ENCODE peak calls at places on chromosomes 4 and X, in eight cellular contexts. One of them, this sample, is unnamed.

GRCh38 chrX:69096963-69097362 is 68.3 kb downstream of the PJA1 start:
- DNase-seq in cardiac muscle cell: no peak
- DNase-seq in GM12864: no peak
- DNase-seq in ascending aorta: no peak
- DNase-seq in GM12865: no peak
- DNase-seq in endothelial cell of umbilical vein: no peak
- DNase-seq in suprapubic skin: no peak
- DNase-seq in tibial nerve: no peak
- DNase-seq in this sample: no peak

GRCh38 chr4:15002659-15003440 is 569 bp downstream of the CPEB2 start:
- DNase-seq in cardiac muscle cell: peak
- DNase-seq in GM12864: peak
- DNase-seq in ascending aorta: peak
- DNase-seq in GM12865: peak
- DNase-seq in endothelial cell of umbilical vein: peak
- DNase-seq in suprapubic skin: peak
- DNase-seq in tibial nerve: peak
- DNase-seq in this sample: peak

GRCh38 chr4:139085141-139085540 is 69.6 kb downstream of the NOCT start:
- DNase-seq in cardiac muscle cell: peak
- DNase-seq in GM12864: no peak
- DNase-seq in ascending aorta: no peak
- DNase-seq in GM12865: no peak
- DNase-seq in endothelial cell of umbilical vein: peak
- DNase-seq in suprapubic skin: no peak
- DNase-seq in tibial nerve: no peak
- DNase-seq in this sample: no peak

GRCh38 chr4:118557298-118557851 is 127.8 kb upstream of the METTL14 start:
- DNase-seq in cardiac muscle cell: peak
- DNase-seq in GM12864: no peak
- DNase-seq in ascending aorta: no peak
- DNase-seq in GM12865: peak
- DNase-seq in endothelial cell of umbilical vein: no peak
- DNase-seq in suprapubic skin: no peak
- DNase-seq in tibial nerve: no peak
- DNase-seq in this sample: no peak

GRCh38 chrX:1592128-1592862 is 891 bp downstream of the AKAP17A start:
- DNase-seq in cardiac muscle cell: peak
- DNase-seq in GM12864: no peak
- DNase-seq in ascending aorta: no peak
- DNase-seq in GM12865: peak
- DNase-seq in endothelial cell of umbilical vein: peak
- DNase-seq in suprapubic skin: peak
- DNase-seq in tibial nerve: no peak
- DNase-seq in this sample: peak

GRCh38 chr4:185082549-185082948 is 60.5 kb upstream of the SLC25A4 start:
- DNase-seq in cardiac muscle cell: peak
- DNase-seq in GM12864: no peak
- DNase-seq in ascending aorta: no peak
- DNase-seq in GM12865: no peak
- DNase-seq in endothelial cell of umbilical vein: no peak
- DNase-seq in suprapubic skin: no peak
- DNase-seq in tibial nerve: no peak
- DNase-seq in this sample: no peak

GRCh38 chrX:15680401-15680800 is 15.8 kb upstream of the CLTRN start:
- DNase-seq in cardiac muscle cell: peak
- DNase-seq in GM12864: no peak
- DNase-seq in ascending aorta: no peak
- DNase-seq in GM12865: peak
- DNase-seq in endothelial cell of umbilical vein: no peak
- DNase-seq in suprapubic skin: no peak
- DNase-seq in tibial nerve: no peak
- DNase-seq in this sample: no peak

GRCh38 chrX:24643116-24643515 is 4.0 kb downstream of the PCYT1B start:
- DNase-seq in cardiac muscle cell: no peak
- DNase-seq in GM12864: no peak
- DNase-seq in ascending aorta: no peak
- DNase-seq in GM12865: no peak
- DNase-seq in endothelial cell of umbilical vein: no peak
- DNase-seq in suprapubic skin: no peak
- DNase-seq in tibial nerve: no peak
- DNase-seq in this sample: no peak

GRCh38 chr4:121069419-121069818 is 2.9 kb downstream of the NDNF start:
- DNase-seq in cardiac muscle cell: no peak
- DNase-seq in GM12864: no peak
- DNase-seq in ascending aorta: no peak
- DNase-seq in GM12865: no peak
- DNase-seq in endothelial cell of umbilical vein: no peak
- DNase-seq in suprapubic skin: no peak
- DNase-seq in tibial nerve: no peak
- DNase-seq in this sample: no peak

GRCh38 chr4:72312032-72312650 is 256.9 kb downstream of the ADAMTS3 start:
- DNase-seq in cardiac muscle cell: peak
- DNase-seq in GM12864: no peak
- DNase-seq in ascending aorta: peak
- DNase-seq in GM12865: peak
- DNase-seq in endothelial cell of umbilical vein: peak
- DNase-seq in suprapubic skin: peak
- DNase-seq in tibial nerve: peak
- DNase-seq in this sample: no peak

GRCh38 chrX:24150051-24150790 is 692 bp downstream of the ZFX start:
- DNase-seq in cardiac muscle cell: peak
- DNase-seq in GM12864: peak
- DNase-seq in ascending aorta: peak
- DNase-seq in GM12865: peak
- DNase-seq in endothelial cell of umbilical vein: peak
- DNase-seq in suprapubic skin: peak
- DNase-seq in tibial nerve: peak
- DNase-seq in this sample: peak

GRCh38 chrX:18828832-18829404 is 121.5 kb downstream of the PPEF1 start:
- DNase-seq in cardiac muscle cell: peak
- DNase-seq in GM12864: peak
- DNase-seq in ascending aorta: no peak
- DNase-seq in GM12865: peak
- DNase-seq in endothelial cell of umbilical vein: no peak
- DNase-seq in suprapubic skin: no peak
- DNase-seq in tibial nerve: no peak
- DNase-seq in this sample: no peak

GRCh38 chr4:89538886-89539285 is 231.3 kb upstream of the GPRIN3 start:
- DNase-seq in cardiac muscle cell: peak
- DNase-seq in GM12864: no peak
- DNase-seq in ascending aorta: no peak
- DNase-seq in GM12865: no peak
- DNase-seq in endothelial cell of umbilical vein: peak
- DNase-seq in suprapubic skin: no peak
- DNase-seq in tibial nerve: no peak
- DNase-seq in this sample: no peak

GRCh38 chr4:182205293-182205692 is 37.9 kb upstream of the TENM3 start:
- DNase-seq in cardiac muscle cell: no peak
- DNase-seq in GM12864: no peak
- DNase-seq in ascending aorta: no peak
- DNase-seq in GM12865: no peak
- DNase-seq in endothelial cell of umbilical vein: no peak
- DNase-seq in suprapubic skin: no peak
- DNase-seq in tibial nerve: no peak
- DNase-seq in this sample: no peak

GRCh38 chr4:99755223-99755944 is 61.2 kb upstream of the DAPP1 start:
- DNase-seq in cardiac muscle cell: peak
- DNase-seq in GM12864: no peak
- DNase-seq in ascending aorta: no peak
- DNase-seq in GM12865: no peak
- DNase-seq in endothelial cell of umbilical vein: no peak
- DNase-seq in suprapubic skin: no peak
- DNase-seq in tibial nerve: no peak
- DNase-seq in this sample: no peak

GRCh38 chrX:40368611-40369061 is 212.1 kb upstream of the ATP6AP2 start:
- DNase-seq in cardiac muscle cell: no peak
- DNase-seq in GM12864: no peak
- DNase-seq in ascending aorta: no peak
- DNase-seq in GM12865: no peak
- DNase-seq in endothelial cell of umbilical vein: no peak
- DNase-seq in suprapubic skin: no peak
- DNase-seq in tibial nerve: no peak
- DNase-seq in this sample: no peak

GRCh38 chrX:40371376-40371775 is 209.4 kb upstream of the ATP6AP2 start:
- DNase-seq in cardiac muscle cell: no peak
- DNase-seq in GM12864: no peak
- DNase-seq in ascending aorta: no peak
- DNase-seq in GM12865: no peak
- DNase-seq in endothelial cell of umbilical vein: no peak
- DNase-seq in suprapubic skin: no peak
- DNase-seq in tibial nerve: no peak
- DNase-seq in this sample: no peak

GRCh38 chrX:40366661-40367060 is 214.1 kb upstream of the ATP6AP2 start:
- DNase-seq in cardiac muscle cell: no peak
- DNase-seq in GM12864: no peak
- DNase-seq in ascending aorta: no peak
- DNase-seq in GM12865: no peak
- DNase-seq in endothelial cell of umbilical vein: no peak
- DNase-seq in suprapubic skin: no peak
- DNase-seq in tibial nerve: no peak
- DNase-seq in this sample: no peak
- TF ChIP-seq CTCF in cardiac muscle cell: no peak
- TF ChIP-seq CTCF in GM12864: no peak
- TF ChIP-seq CTCF in ascending aorta: no peak
- TF ChIP-seq CTCF in GM12865: no peak
- TF ChIP-seq CTCF in endothelial cell of umbilical vein: no peak
- TF ChIP-seq CTCF in suprapubic skin: no peak
- TF ChIP-seq CTCF in tibial nerve: no peak
- TF ChIP-seq CTCF in this sample: no peak

DNA sequence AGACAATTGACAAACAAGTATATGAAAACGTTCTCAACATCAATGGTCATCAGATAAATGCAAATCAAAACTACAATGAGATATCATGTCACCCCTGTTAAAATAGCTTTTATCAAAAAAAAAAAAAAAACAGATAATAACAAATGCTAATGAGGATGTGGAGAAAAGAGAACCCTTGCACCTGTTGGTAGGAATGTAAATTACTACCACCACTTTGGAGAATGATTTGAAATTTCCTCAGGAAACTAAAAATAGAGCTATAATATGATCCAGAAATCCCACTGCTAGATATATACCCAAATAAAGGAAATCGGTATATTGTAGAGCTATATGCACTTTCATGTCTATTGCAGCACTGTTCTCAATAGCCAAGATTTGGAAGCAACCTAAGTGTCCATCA is 470.6 kb upstream of the FSTL5 start:
- DNase-seq in cardiac muscle cell: no peak
- DNase-seq in GM12864: no peak
- DNase-seq in ascending aorta: no peak
- DNase-seq in GM12865: no peak
- DNase-seq in endothelial cell of umbilical vein: no peak
- DNase-seq in suprapubic skin: no peak
- DNase-seq in tibial nerve: no peak
- DNase-seq in this sample: no peak
- TF ChIP-seq CTCF in cardiac muscle cell: no peak
- TF ChIP-seq CTCF in GM12864: no peak
- TF ChIP-seq CTCF in ascending aorta: no peak
- TF ChIP-seq CTCF in GM12865: no peak
- TF ChIP-seq CTCF in endothelial cell of umbilical vein: no peak
- TF ChIP-seq CTCF in suprapubic skin: no peak
- TF ChIP-seq CTCF in tibial nerve: no peak
- TF ChIP-seq CTCF in this sample: no peak

GRCh38 chr4:140326395-140326993 is 47.0 kb upstream of the SCOC start:
- DNase-seq in cardiac muscle cell: peak
- DNase-seq in GM12864: no peak
- DNase-seq in ascending aorta: no peak
- DNase-seq in GM12865: no peak
- DNase-seq in endothelial cell of umbilical vein: peak
- DNase-seq in suprapubic skin: no peak
- DNase-seq in tibial nerve: no peak
- DNase-seq in this sample: no peak
- TF ChIP-seq CTCF in cardiac muscle cell: peak
- TF ChIP-seq CTCF in GM12864: peak
- TF ChIP-seq CTCF in ascending aorta: peak
- TF ChIP-seq CTCF in GM12865: peak
- TF ChIP-seq CTCF in endothelial cell of umbilical vein: peak
- TF ChIP-seq CTCF in suprapubic skin: peak
- TF ChIP-seq CTCF in tibial nerve: peak
- TF ChIP-seq CTCF in this sample: no peak

GRCh38 chrX:153029875-153030274 is 26.4 kb upstream of the PNMA3 start:
- DNase-seq in cardiac muscle cell: no peak
- DNase-seq in GM12864: no peak
- DNase-seq in ascending aorta: no peak
- DNase-seq in GM12865: no peak
- DNase-seq in endothelial cell of umbilical vein: no peak
- DNase-seq in suprapubic skin: no peak
- DNase-seq in tibial nerve: no peak
- DNase-seq in this sample: no peak

GRCh38 chrX:153032397-153033118 is 23.7 kb upstream of the PNMA3 start:
- DNase-seq in cardiac muscle cell: peak
- DNase-seq in GM12864: peak
- DNase-seq in ascending aorta: peak
- DNase-seq in GM12865: peak
- DNase-seq in endothelial cell of umbilical vein: peak
- DNase-seq in suprapubic skin: peak
- DNase-seq in tibial nerve: peak
- DNase-seq in this sample: peak

GRCh38 chrX:153029162-153029561 is 27.1 kb upstream of the PNMA3 start:
- DNase-seq in cardiac muscle cell: no peak
- DNase-seq in GM12864: no peak
- DNase-seq in ascending aorta: no peak
- DNase-seq in GM12865: no peak
- DNase-seq in endothelial cell of umbilical vein: no peak
- DNase-seq in suprapubic skin: no peak
- DNase-seq in tibial nerve: no peak
- DNase-seq in this sample: no peak

DNA sequence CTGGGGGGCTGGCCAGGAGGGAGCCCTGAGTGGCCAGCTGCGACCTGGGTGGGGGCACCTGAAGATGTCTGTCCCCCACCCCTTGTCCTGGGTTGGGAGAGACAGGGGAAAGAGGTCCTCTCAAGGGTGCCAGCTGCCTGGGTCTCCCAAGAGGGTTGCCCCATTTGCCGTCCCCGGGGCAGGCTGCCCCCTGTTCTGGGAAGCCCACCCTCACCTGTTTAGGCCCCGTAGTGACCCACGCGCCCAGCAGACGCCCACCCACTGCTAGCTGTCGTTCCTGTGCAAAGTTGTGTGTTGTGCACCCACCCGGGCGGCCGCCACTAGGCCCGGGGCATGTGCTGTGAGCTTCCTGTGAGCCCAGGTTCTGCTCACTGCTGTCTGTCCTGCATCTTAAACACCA is 25.5 kb upstream of the PNMA3 start:
- DNase-seq in cardiac muscle cell: no peak
- DNase-seq in GM12864: no peak
- DNase-seq in ascending aorta: no peak
- DNase-seq in GM12865: no peak
- DNase-seq in endothelial cell of umbilical vein: no peak
- DNase-seq in suprapubic skin: no peak
- DNase-seq in tibial nerve: no peak
- DNase-seq in this sample: no peak
- TF ChIP-seq CTCF in cardiac muscle cell: no peak
- TF ChIP-seq CTCF in GM12864: no peak
- TF ChIP-seq CTCF in ascending aorta: no peak
- TF ChIP-seq CTCF in GM12865: no peak
- TF ChIP-seq CTCF in endothelial cell of umbilical vein: no peak
- TF ChIP-seq CTCF in suprapubic skin: no peak
- TF ChIP-seq CTCF in tibial nerve: no peak
- TF ChIP-seq CTCF in this sample: no peak